ENCODE peak calls at places on chromosomes 7 and 10, in six cellular contexts. A, O, L, V, Y and E are unnamed samples.

GRCh38 chr7:100573691-100574361 is at the start of gene SAP25:
- DNase-seq in O (no peak), L (no peak), V (no peak), Y (no peak), A (peak), E (no peak)

GRCh38 chr10:78327778-78328591 is 294.3 kb downstream of the RPS24 start:
- DNase-seq in Y (no peak), A (no peak), O (no peak), L (peak), V (no peak), E (no peak)

GRCh38 chr7:141339603-141340002 is 211.6 kb upstream of the AGK start:
- DNase-seq in V (no peak), L (no peak), Y (no peak), A (no peak), O (no peak), E (peak)

GRCh38 chr10:130138479-130138866 is 2.3 kb downstream of the GLRX3 start:
- DNase-seq in O (peak), Y (no peak), A (no peak), L (no peak), V (no peak), E (peak)

GRCh38 chr10:14555806-14556205 is 218.9 kb downstream of the FAM107B start:
- DNase-seq in O (no peak), L (no peak), V (no peak), A (no peak), Y (no peak), E (no peak)

GRCh38 chr7:14374336-14374735 is 384.9 kb upstream of the ETV1 start:
- DNase-seq in O (no peak), A (no peak), V (no peak), Y (no peak), L (no peak), E (no peak)

GRCh38 chr7:28685660-28686417 is 272.3 kb downstream of the TRIL start:
- DNase-seq in L (peak), V (peak), A (peak), O (peak), Y (peak), E (peak)

GRCh38 chr7:158811461-158811860 is 17.8 kb downstream of the ESYT2 start:
- DNase-seq in V (no peak), A (no peak), O (peak), Y (no peak), L (no peak), E (peak)

GRCh38 chr10:47023237-47024045 is 112.2 kb downstream of the PTPN20 start:
- DNase-seq in Y (no peak), O (no peak), V (no peak), L (no peak), A (peak), E (no peak)

GRCh38 chr10:86580549-86580886 is 58.9 kb upstream of the WAPL start:
- DNase-seq in V (no peak), L (no peak), A (no peak), Y (no peak), O (no peak), E (no peak)

GRCh38 chr10:32982293-32982709 is 24.3 kb upstream of the ITGB1 start:
- DNase-seq in V (no peak), L (no peak), Y (no peak), A (no peak), O (peak), E (no peak)

DNA sequence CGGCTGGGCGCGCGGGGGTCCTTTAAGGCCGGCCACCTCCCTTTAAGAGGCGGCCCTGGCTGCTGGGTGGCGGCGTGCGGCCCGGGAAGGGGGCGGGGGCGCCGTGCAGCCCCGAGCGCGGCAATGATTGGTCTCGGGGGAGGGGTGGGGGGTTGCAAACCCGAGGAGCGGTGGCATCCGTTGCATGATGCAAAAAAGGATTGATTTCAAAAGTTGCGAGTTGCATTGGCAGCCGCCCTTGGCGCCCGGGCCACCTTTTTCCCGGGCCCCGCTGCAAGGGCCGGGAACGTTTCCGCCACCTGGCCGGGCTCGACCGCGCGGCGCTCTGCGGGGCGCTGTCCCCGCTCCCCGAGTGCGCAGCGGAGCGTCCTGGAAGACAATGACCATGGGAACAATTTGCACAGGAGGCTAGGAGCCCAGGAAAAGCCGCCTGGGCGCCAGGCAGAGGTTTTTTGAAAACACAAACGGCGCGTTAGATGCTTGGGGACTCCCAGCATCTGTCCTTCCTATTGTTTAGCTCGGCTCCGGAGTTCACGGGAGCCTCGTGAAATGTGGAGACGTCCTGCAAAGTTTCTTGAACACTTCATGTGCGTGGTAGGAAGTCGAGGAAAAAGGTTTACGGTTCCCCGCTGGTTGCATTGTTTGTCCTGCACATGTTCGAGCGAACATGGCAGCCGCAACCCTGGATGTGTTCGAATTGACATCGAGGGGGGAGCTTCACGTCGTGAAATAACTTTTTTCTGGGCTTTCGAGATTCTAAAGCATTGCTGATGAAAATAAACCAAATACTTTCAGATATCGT is at the start of gene SEPHS1:
- DNase-seq in Y (peak), V (peak), O (peak), L (peak), A (peak), E (peak)
- TF ChIP-seq POLR2A in Y (peak), V (no peak), O (no peak), L (no peak), A (no peak), E (peak)

GRCh38 chr7:99143853-99144672 is at the start of gene SMURF1:
- DNase-seq in O (peak), V (peak), L (peak), Y (peak), A (peak), E (peak)
- TF ChIP-seq POLR2A in O (no peak), V (peak), L (no peak), Y (peak), A (no peak), E (peak)

GRCh38 chr10:101902032-101902799 is 58.6 kb upstream of the KCNIP2 start:
- DNase-seq in V (no peak), Y (no peak), O (no peak), A (no peak), L (no peak), E (no peak)
- TF ChIP-seq POLR2A in V (no peak), Y (no peak), O (no peak), A (no peak), L (no peak), E (no peak)

DNA sequence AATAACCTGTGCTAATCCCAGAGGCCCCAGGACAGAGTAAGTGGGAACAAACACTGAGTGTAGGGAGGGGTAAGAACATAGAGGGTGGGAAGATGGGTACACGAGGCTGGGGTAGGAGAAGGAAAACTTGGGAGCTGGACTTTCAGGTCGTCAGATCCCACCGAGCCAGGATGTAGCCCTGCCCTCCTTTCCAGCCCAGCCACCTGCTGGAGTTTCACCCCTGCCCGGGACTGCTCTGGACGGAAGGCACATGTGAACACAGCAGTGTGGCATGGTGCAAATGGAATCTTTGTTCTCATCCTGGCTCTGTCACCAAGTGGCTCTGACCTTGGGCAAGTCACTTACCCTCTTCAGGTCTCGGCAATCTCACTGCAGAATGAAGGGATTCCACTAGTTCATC is 52.8 kb downstream of the PODXL start:
- DNase-seq in A (no peak), O (no peak), L (no peak), Y (no peak), V (no peak), E (no peak)
- TF ChIP-seq POLR2A in A (no peak), O (no peak), L (no peak), Y (no peak), V (no peak), E (no peak)

GRCh38 chr10:94640562-94640961 is 43.0 kb upstream of the CYP2C18 start:
- DNase-seq in Y (no peak), O (no peak), V (no peak), L (no peak), A (no peak), E (no peak)
- TF ChIP-seq POLR2A in Y (no peak), O (no peak), V (no peak), L (no peak), A (no peak), E (no peak)

GRCh38 chr10:23096814-23097549 is 1.6 kb downstream of the MSRB2 start:
- DNase-seq in V (no peak), L (no peak), O (peak), Y (peak), A (no peak), E (no peak)

GRCh38 chr10:23094786-23095403 is 484 bp upstream of the MSRB2 start:
- DNase-seq in L (no peak), Y (no peak), V (no peak), O (peak), A (no peak), E (no peak)

GRCh38 chr10:23095966-23096813 is 811 bp downstream of the MSRB2 start:
- DNase-seq in L (peak), A (peak), O (peak), V (peak), Y (peak), E (peak)

GRCh38 chr10:23099079-23099478 is 3.7 kb downstream of the MSRB2 start:
- DNase-seq in V (no peak), L (no peak), Y (no peak), O (no peak), A (no peak), E (peak)

DNA sequence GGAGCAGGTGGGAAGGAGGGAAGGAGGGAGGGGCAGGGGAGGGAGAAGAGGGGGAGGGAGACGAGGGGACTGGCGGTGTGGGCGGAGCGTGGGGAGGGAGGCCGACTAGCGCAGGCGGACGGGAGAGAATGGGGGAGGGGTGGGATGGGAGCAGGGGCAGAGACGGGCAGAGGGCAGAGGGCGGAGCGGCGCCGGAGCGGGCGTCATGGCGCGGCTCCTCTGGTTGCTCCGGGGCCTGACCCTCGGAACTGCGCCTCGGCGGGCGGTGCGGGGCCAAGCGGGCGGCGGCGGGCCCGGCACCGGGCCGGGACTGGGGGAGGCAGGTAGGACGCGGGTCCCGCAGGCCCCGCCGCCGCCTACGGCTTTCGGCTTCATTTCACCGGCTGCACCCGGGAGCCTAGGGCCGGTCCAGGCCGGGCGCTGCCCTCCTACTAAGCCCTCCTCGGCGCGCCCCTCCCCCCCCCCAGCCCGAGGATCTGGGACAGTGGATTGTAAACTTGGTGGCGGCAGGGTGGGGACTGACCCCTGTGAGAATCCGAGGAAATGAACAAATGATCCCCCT is at the start of gene MSRB2:
- DNase-seq in O (peak), V (peak), Y (peak), L (peak), A (peak), E (peak)
- TF ChIP-seq POLR2A in O (peak), V (peak), Y (peak), L (peak), A (peak), E (peak)

DNA sequence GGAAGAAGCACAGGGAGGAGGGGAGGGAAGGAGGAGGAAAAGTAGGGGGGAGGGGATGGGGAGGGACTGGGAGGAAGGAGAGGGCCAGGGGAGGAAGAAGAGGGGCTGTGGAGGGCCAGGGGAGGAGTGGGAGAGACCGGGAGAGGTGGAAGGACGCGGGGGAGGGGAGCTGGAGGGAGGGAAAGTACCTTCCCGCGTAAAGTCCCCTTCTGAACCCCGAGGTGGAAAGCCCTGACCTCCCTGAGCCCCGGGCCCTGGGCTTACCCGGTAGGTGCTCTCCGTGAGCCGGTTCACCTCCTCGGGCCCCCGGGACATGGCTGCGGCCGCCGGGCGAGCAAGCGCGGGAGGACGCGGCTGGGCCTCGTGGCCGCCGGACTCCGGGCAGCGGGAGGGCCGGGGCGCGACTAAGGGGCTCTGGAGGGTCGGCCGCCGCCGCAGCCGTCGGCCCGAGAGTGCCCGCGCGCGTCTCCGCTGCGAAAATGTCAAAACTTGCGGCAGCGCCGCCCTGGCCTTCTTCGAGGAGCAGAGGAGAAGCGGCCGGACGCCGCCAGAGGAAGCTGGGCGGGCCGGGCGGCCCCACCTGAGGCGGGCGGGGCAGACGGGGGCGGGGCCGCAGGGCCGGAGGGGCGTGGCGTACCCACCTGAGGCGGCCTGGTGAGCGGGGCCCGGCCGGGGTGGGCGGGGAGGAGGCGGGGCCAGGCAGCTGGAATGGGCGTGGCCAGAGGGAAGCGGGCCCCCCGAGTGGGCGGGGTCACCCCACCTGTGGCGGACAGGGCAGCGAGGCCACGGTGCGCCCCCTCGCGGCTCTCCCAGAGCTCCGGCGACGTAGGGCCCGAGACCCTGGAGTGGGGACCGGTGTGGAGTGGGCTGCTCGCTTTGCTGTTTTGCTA is at the start of gene BAIAP2L1:
- DNase-seq in V (peak), A (peak), L (peak), Y (peak), O (peak), E (peak)
- TF ChIP-seq POLR2A in V (no peak), A (no peak), L (no peak), Y (peak), O (no peak), E (peak)

GRCh38 chr7:4739528-4739992 is 35.9 kb upstream of the AP5Z1 start:
- DNase-seq in O (peak), V (no peak), Y (no peak), L (peak), A (peak), E (peak)
- TF ChIP-seq POLR2A in O (peak), V (no peak), Y (no peak), L (no peak), A (no peak), E (no peak)

GRCh38 chr7:102464577-102465280 is at the start of the genes ALKBH4 and LRWD1:
- DNase-seq in Y (peak), O (peak), V (peak), L (peak), A (peak), E (peak)
- TF ChIP-seq POLR2A in Y (peak), O (peak), V (peak), L (no peak), A (no peak), E (no peak)